ENCODE peak calls at places on chromosomes 7 and 10, in nine cellular contexts. L, C, E, W, I, V, O, U and Y are unnamed samples.

GRCh38 chr10:79293841-79294705 is 53.2 kb upstream of the PPIF start:
- DNase-seq in I (no peak), L (no peak), C (no peak), U (peak), E (no peak), V (no peak), O (no peak), W (no peak), Y (no peak)

GRCh38 chr10:59134302-59134701 is 42.1 kb upstream of the PHYHIPL start:
- DNase-seq in V (no peak), E (no peak), O (no peak), L (no peak), U (no peak), C (no peak), I (no peak), W (no peak), Y (no peak)

GRCh38 chr7:909358-910329 is 33.3 kb downstream of the GET4 start:
- DNase-seq in U (peak), O (peak), V (peak), C (no peak), E (no peak), W (no peak), I (no peak), L (peak), Y (no peak)

GRCh38 chr7:102860351-102860811 is 52.4 kb upstream of the LRRC17 start:
- DNase-seq in W (no peak), O (no peak), U (peak), I (no peak), E (no peak), C (no peak), L (no peak), V (no peak), Y (no peak)

GRCh38 chr10:71620642-71621041 is 98.9 kb downstream of the C10orf105 start:
- DNase-seq in W (no peak), L (no peak), O (no peak), E (no peak), I (no peak), C (no peak), V (no peak), U (no peak), Y (no peak)

GRCh38 chr10:130711072-130711471 is 574.9 kb downstream of the GLRX3 start:
- DNase-seq in I (no peak), E (no peak), C (no peak), U (no peak), W (no peak), O (no peak), V (no peak), L (no peak), Y (no peak)

GRCh38 chr7:105352922-105353668 is 35.6 kb downstream of the SRPK2 start:
- DNase-seq in L (no peak), O (no peak), I (no peak), C (no peak), W (no peak), U (peak), E (no peak), V (no peak), Y (no peak)

GRCh38 chr7:887488-887820 is 11.1 kb downstream of the GET4 start:
- DNase-seq in I (no peak), O (no peak), U (no peak), V (no peak), W (no peak), E (no peak), C (no peak), L (no peak), Y (no peak)

GRCh38 chr7:74572301-74573090 is 85.0 kb upstream of the GTF2I start:
- DNase-seq in V (peak), L (no peak), U (no peak), C (no peak), O (no peak), I (no peak), E (no peak), W (no peak), Y (no peak)